ENCODE peak calls at places on chromosomes 4 and X, in seven cellular contexts. W is IMR-90, Y is mesenchymal stem cell, G is neuronal stem cell, T is H9, E is H1, H is trophoblast cell. Q is an unnamed sample.

GRCh38 chr4:188934320-188934975 is 795.2 kb downstream of the TRIML1 start:
- DNase-seq in E (no peak), T (no peak), G (no peak), H (no peak), Y (peak; percentile 39), W (peak; percentile 81), Q (no peak)

GRCh38 chr4:7206856-7207567 is 14.7 kb downstream of the SORCS2 start:
- DNase-seq in Y (peak; percentile 84), E (no peak), W (peak; percentile 90), H (no peak), G (peak; percentile 39), T (peak; percentile 60), Q (peak; percentile 68)

GRCh38 chrX:109352121-109352556 is 129.7 kb downstream of the GUCY2F start:
- DNase-seq in H (peak; percentile 55), Y (peak; percentile 35), T (no peak), G (no peak), W (no peak), E (no peak), Q (no peak)

GRCh38 chrX:40247382-40247781 is 149.6 kb upstream of the BCOR start:
- DNase-seq in Y (no peak), T (no peak), H (no peak), G (no peak), W (no peak), E (no peak), Q (no peak)

GRCh38 chr4:123449362-123449761 is 52.8 kb downstream of the SPRY1 start:
- DNase-seq in T (no peak), Y (no peak), E (no peak), H (no peak), G (no peak), W (peak; percentile 34), Q (peak; percentile 4)

GRCh38 chrX:143873343-143873742 is 10.5 kb upstream of the UBE2NL start:
- DNase-seq in H (no peak), G (no peak), W (no peak), Y (no peak), T (no peak), E (no peak), Q (no peak)

GRCh38 chr4:161642708-161643107 is 521.1 kb downstream of the FSTL5 start:
- DNase-seq in T (no peak), H (no peak), G (no peak), Y (no peak), E (no peak), W (no peak), Q (no peak)

GRCh38 chr4:82469776-82470345 is 39.5 kb downstream of the ENOPH1 start:
- DNase-seq in Y (peak; percentile 62), E (no peak), G (no peak), W (peak; percentile 70), H (no peak), T (no peak), Q (peak; percentile 43)

GRCh38 chr4:124206779-124207605 is 505.5 kb downstream of the ANKRD50 start:
- DNase-seq in Y (peak; percentile 80), E (no peak), G (no peak), T (no peak), W (peak; percentile 46), H (peak; percentile 10), Q (peak; percentile 41)

GRCh38 chr4:113069212-113069892 is 19.9 kb downstream of the ANK2 start:
- DNase-seq in E (no peak), Y (peak; percentile 69), T (no peak), G (no peak), H (peak; percentile 9), W (no peak), Q (no peak)

GRCh38 chr4:152009046-152009445 is 248.2 kb upstream of the GATB start:
- DNase-seq in W (no peak), G (peak; percentile 54), T (no peak), E (no peak), H (no peak), Y (no peak), Q (no peak)

GRCh38 chrX:115233497-115234219 is at the start of gene LRCH2:
- DNase-seq in H (no peak), T (peak; percentile 69), G (peak; percentile 49), E (no peak), Y (peak; percentile 62), W (peak; percentile 41), Q (peak; percentile 30)

GRCh38 chr4:113951263-113951662 is 28.2 kb downstream of the ARSJ start:
- DNase-seq in T (no peak), H (no peak), W (peak; percentile 46), Y (no peak), E (no peak), G (no peak), Q (no peak)

GRCh38 chr4:54781771-54782170 is 124.0 kb downstream of the KIT start:
- DNase-seq in W (no peak), H (no peak), T (no peak), Y (no peak), G (no peak), E (no peak), Q (no peak)

GRCh38 chr4:3300198-3300671 is 7.4 kb downstream of the RGS12 start:
- DNase-seq in G (no peak), E (no peak), T (peak; percentile 32), Y (no peak), W (no peak), H (no peak), Q (peak; percentile 34)

GRCh38 chr4:128565565-128566186 is 243.8 kb upstream of the JADE1 start:
- DNase-seq in Y (peak; percentile 47), G (peak; percentile 45), E (peak; percentile 53), T (peak; percentile 83), W (no peak), H (peak; percentile 42), Q (peak; percentile 78)

DNA sequence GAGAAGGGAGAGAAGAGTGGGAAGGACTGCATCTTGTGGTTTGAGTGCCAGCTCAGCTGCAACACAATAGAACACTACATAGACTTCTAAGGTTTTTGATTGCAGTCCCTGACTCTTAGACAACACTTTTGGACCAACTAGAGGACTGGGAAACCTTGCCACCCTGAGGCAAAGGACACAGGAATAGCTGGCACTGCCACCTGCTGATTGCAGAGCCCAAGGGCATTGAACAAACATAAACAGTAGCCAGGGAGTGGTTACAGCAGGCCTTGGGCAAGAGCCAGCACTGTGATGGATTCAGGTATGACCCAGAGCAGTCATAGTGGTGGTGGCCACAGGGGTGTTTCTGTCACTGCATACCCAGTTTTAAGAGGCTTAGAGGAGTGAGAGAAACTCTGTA is 72.5 kb upstream of the CXorf51A start:
- DNase-seq in T (no peak), E (no peak), Y (no peak), W (no peak), G (no peak), H (no peak), Q (no peak)
- H2BK120ac ChIP-seq in T (no peak overlapping the region), E (no peak overlapping the region), Y (no peak overlapping the region), W (no peak overlapping the region), G (no peak overlapping the region), H (no peak overlapping the region), Q (no peak overlapping the region)

DNA sequence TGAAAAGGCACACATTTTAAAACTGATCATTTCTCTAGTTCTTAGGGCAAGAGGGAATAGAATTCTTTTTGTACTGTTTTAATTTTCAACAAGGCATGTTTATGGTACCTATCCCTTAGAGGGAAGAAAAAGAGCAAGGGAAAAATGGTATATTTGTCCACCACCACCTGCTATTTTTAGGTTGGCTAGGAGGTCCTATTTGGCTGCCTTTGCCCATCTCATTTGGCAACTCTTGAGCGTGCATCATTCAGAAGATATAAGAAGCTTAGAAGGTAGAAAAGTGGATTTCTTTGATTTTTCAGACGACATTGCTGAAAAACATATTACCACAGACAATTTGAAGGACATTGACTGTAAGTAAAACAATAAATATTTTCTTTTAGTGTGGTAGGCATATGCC is 69.0 kb downstream of the DCK start:
- DNase-seq in Y (no peak), W (no peak), G (no peak), E (no peak), T (no peak), H (no peak), Q (no peak)
- H2AK5ac ChIP-seq in Y (no peak overlapping the region), W (no peak overlapping the region), G (no peak overlapping the region), E (no peak overlapping the region), T (no peak overlapping the region), H (no peak overlapping the region), Q (no peak overlapping the region)

GRCh38 chrX:15505104-15505503 is 4.5 kb downstream of the BMX start:
- DNase-seq in W (no peak), G (no peak), H (no peak), T (no peak), E (no peak), Y (no peak), Q (no peak)

GRCh38 chrX:15500497-15500966 is at the start of gene BMX:
- DNase-seq in E (no peak), H (no peak), Y (no peak), T (no peak), G (no peak), W (no peak), Q (no peak)

GRCh38 chrX:15497865-15498264 is 2.7 kb upstream of the BMX start:
- DNase-seq in T (peak; percentile 72), W (peak; percentile 33), Y (peak; percentile 46), G (peak; percentile 39), H (peak; percentile 64), E (no peak), Q (peak; percentile 60)

GRCh38 chrX:15498741-15499140 is 1.9 kb upstream of the BMX start:
- DNase-seq in H (no peak), Y (no peak), G (no peak), T (no peak), E (no peak), W (no peak), Q (no peak)

GRCh38 chrX:15501506-15501905 is 899 bp downstream of the BMX start:
- DNase-seq in H (no peak), T (no peak), G (no peak), Y (no peak), W (no peak), E (no peak), Q (no peak)
- H2BK120ac ChIP-seq in H (no peak overlapping the region), T (no peak overlapping the region), G (no peak overlapping the region), Y (no peak overlapping the region), W (no peak overlapping the region), E (no peak overlapping the region), Q (no peak overlapping the region)

GRCh38 chrX:56746996-56747395 is 18.0 kb downstream of the NBDY start:
- DNase-seq in H (no peak), E (no peak), W (no peak), T (no peak), G (no peak), Y (no peak), Q (no peak)

GRCh38 chrX:56745019-56745418 is 16.0 kb downstream of the NBDY start:
- DNase-seq in Y (peak; percentile 66), H (peak; percentile 73), T (no peak), W (peak; percentile 78), G (no peak), E (no peak), Q (no peak)
- H2AK5ac ChIP-seq in Y (no peak overlapping the region), H (no peak overlapping the region), T (no peak overlapping the region), W (no peak overlapping the region), G (no peak overlapping the region), E (no peak overlapping the region), Q (no peak overlapping the region)

GRCh38 chr4:165974647-165975335 is 101.8 kb downstream of the TLL1 start:
- DNase-seq in W (no peak), T (no peak), H (no peak), Y (no peak), G (no peak), E (no peak), Q (no peak)

GRCh38 chr4:165972747-165973146 is 99.7 kb downstream of the TLL1 start:
- DNase-seq in G (no peak), W (no peak), T (no peak), E (no peak), Y (no peak), H (no peak), Q (no peak)

GRCh38 chr4:165970703-165971420 is 97.8 kb downstream of the TLL1 start:
- DNase-seq in T (no peak), W (no peak), G (no peak), E (no peak), Y (no peak), H (no peak), Q (no peak)

GRCh38 chr4:165971941-165972340 is 98.9 kb downstream of the TLL1 start:
- DNase-seq in T (no peak), Y (no peak), H (peak; percentile 88), E (no peak), G (no peak), W (no peak), Q (no peak)

GRCh38 chr4:165971446-165971845 is 98.4 kb downstream of the TLL1 start:
- DNase-seq in H (peak; percentile 91), T (no peak), W (no peak), E (no peak), G (no peak), Y (no peak), Q (no peak)
- H2BK120ac ChIP-seq in H (no peak overlapping the region), T (no peak overlapping the region), W (no peak overlapping the region), E (no peak overlapping the region), G (no peak overlapping the region), Y (no peak overlapping the region), Q (no peak overlapping the region)

Q was measured in mesendoderm.